ENCODE peak calls at places on chromosomes 2 and 18, in seven cellular contexts. F is HCT116; K is amniotic stem cell; I is NCI-H1092; W is Peyer's patch; V is activated effector memory CD4-positive, alpha-beta T cell treated with Interleukin-2 at 50 U/mL for 16 hours; X is HepG2. G is an unnamed sample.

GRCh38 chr2:8472545-8473361 is 209.1 kb upstream of the ID2 start:
- DNase-seq in F (no peak), K (no peak), I (no peak), W (peak), V (no peak), X (no peak), G (no peak)

GRCh38 chr2:152465541-152465940 is 130.6 kb downstream of the FMNL2 start:
- DNase-seq in F (no peak), K (no peak), I (no peak), W (no peak), V (no peak), X (no peak), G (no peak)

GRCh38 chr2:120110507-120110906 is 97.6 kb downstream of the EPB41L5 start:
- DNase-seq in F (no peak), K (no peak), I (no peak), W (no peak), V (no peak), X (no peak), G (no peak)

GRCh38 chr2:88687384-88687783 is 4.1 kb upstream of the RPIA start:
- DNase-seq in F (no peak), K (no peak), I (no peak), W (no peak), V (no peak), X (no peak), G (no peak)

GRCh38 chr2:47518497-47519146 is 115.7 kb downstream of the MSH2 start:
- DNase-seq in F (no peak), K (no peak), I (no peak), W (no peak), V (no peak), X (no peak), G (no peak)

GRCh38 chr2:64837925-64838641 is 151.1 kb upstream of the SLC1A4 start:
- DNase-seq in F (peak), K (no peak), I (no peak), W (peak), V (no peak), X (no peak), G (no peak)

GRCh38 chr2:145431181-145431951 is 911.4 kb upstream of the ZEB2 start:
- DNase-seq in F (no peak), K (no peak), I (peak), W (no peak), V (no peak), X (peak), G (no peak)

GRCh38 chr18:2050702-2051201 is 520.6 kb downstream of the METTL4 start:
- DNase-seq in F (peak), K (no peak), I (no peak), W (no peak), V (no peak), X (no peak), G (no peak)

GRCh38 chr18:48563027-48563426 is 24.2 kb downstream of the CTIF start:
- DNase-seq in F (no peak), K (peak), I (no peak), W (no peak), V (no peak), X (no peak), G (no peak)

GRCh38 chr2:227188292-227188691 is 23.9 kb downstream of the COL4A3 start:
- DNase-seq in F (no peak), K (no peak), I (no peak), W (no peak), V (no peak), X (no peak), G (no peak)

GRCh38 chr2:7448578-7449264 is 531.5 kb downstream of the RNF144A start:
- DNase-seq in F (no peak), K (no peak), I (no peak), W (no peak), V (no peak), X (no peak), G (no peak)

GRCh38 chr2:203551653-203552250 is 16.7 kb upstream of the RAPH1 start:
- DNase-seq in F (no peak), K (no peak), I (no peak), W (no peak), V (no peak), X (peak), G (no peak)

GRCh38 chr2:218006741-218007140 is 3.9 kb upstream of the TNS1 start:
- DNase-seq in F (no peak), K (no peak), I (no peak), W (no peak), V (no peak), X (no peak), G (no peak)

GRCh38 chr2:6441800-6442199 is 423.9 kb downstream of the CMPK2 start:
- DNase-seq in F (no peak), K (no peak), I (no peak), W (no peak), V (no peak), X (no peak), G (no peak)

GRCh38 chr2:96537066-96537733 is 648 bp downstream of the ARID5A start:
- DNase-seq in F (no peak), K (no peak), I (no peak), W (peak), V (peak), X (no peak), G (peak)